ENCODE peak calls at places on chromosome 2, in nine cellular contexts. O is NCI-H2081; F is GM20000; I is GM12865; L is activated CD4-positive, alpha-beta T cell treated with anti-CD3 and anti-CD28 coated beads, Interleukin-2, amount 50 U/mL, for 24 hours; V is AG04449; T is myocyte; Z is MM.1S; H is right cardiac atrium. Y is an unnamed sample.

GRCh38 chr2:71938659-71939587 is 208.7 kb downstream of the CYP26B1 start:
- DNase-seq in O (no peak), F (no peak), I (no peak), L (no peak), V (no peak), T (peak; percentile 35), Z (no peak), H (no peak), Y (no peak)

GRCh38 chr2:46695283-46695682 is 215.9 kb downstream of the TMEM247 start:
- DNase-seq in O (no peak), F (no peak), I (no peak), L (no peak), V (no peak), T (no peak), Z (no peak), H (no peak), Y (no peak)

GRCh38 chr2:197113221-197113831 is 186.8 kb upstream of the PGAP1 start:
- DNase-seq in O (peak; percentile 25), F (peak; percentile 35), I (peak; percentile 41), L (no peak), V (no peak), T (peak; percentile 43), Z (peak; percentile 45), H (no peak), Y (no peak)

GRCh38 chr2:199463708-199464613 is 6.2 kb upstream of the SATB2 start:
- DNase-seq in O (no peak), F (peak; percentile 44), I (no peak), L (no peak), V (no peak), T (no peak), Z (no peak), H (no peak), Y (no peak)

GRCh38 chr2:158817596-158817995 is 22.5 kb downstream of the DAPL1 start:
- DNase-seq in O (no peak), F (no peak), I (no peak), L (no peak), V (no peak), T (peak; percentile 65), Z (no peak), H (no peak), Y (no peak)

GRCh38 chr2:226794751-226795171 is 4.9 kb downstream of the IRS1 start:
- DNase-seq in O (peak; percentile 7), F (no peak), I (no peak), L (no peak), V (no peak), T (peak; percentile 76), Z (no peak), H (peak; percentile 55), Y (peak; percentile 18)

GRCh38 chr2:38315707-38316333 is 61.3 kb downstream of the ATL2 start:
- DNase-seq in O (peak; percentile 50), F (peak; percentile 25), I (peak; percentile 52), L (no peak), V (peak; percentile 1), T (peak; percentile 71), Z (peak; percentile 54), H (no peak), Y (peak; percentile 49)

GRCh38 chr2:19684516-19684915 is 217.3 kb downstream of the TTC32 start:
- DNase-seq in O (no peak), F (no peak), I (no peak), L (no peak), V (no peak), T (no peak), Z (no peak), H (no peak), Y (no peak)

GRCh38 chr2:66929632-66930385 is 467.3 kb upstream of the ETAA1 start:
- DNase-seq in O (no peak), F (no peak), I (no peak), L (no peak), V (peak; percentile 33), T (peak; percentile 59), Z (no peak), H (peak; percentile 82), Y (no peak)